ENCODE peak calls at places on chromosomes 5 and 9, in seven cellular contexts. R is cardiac fibroblast; W is CD8-positive, alpha-beta memory T cell; B is IMR-90; A is cardiac muscle cell; O is HL-60; H is A549. X is an unnamed sample.

GRCh38 chr9:132410642-132411041 is 631 bp downstream of the CFAP77 start:
- DNase-seq in R (no peak), W (peak; percentile 25), B (no peak), A (no peak), O (no peak), H (no peak), X (no peak)

GRCh38 chr5:113000466-113000865 is 23.9 kb downstream of the DCP2 start:
- DNase-seq in R (no peak), W (no peak), B (peak; percentile 73), A (no peak), O (no peak), H (no peak), X (no peak)

GRCh38 chr5:112492291-112492690 is 73.2 kb upstream of the EPB41L4A start:
- DNase-seq in R (peak; percentile 55), W (no peak), B (peak; percentile 23), A (peak; percentile 70), O (no peak), H (peak; percentile 66), X (peak; percentile 63)

GRCh38 chr5:149039501-149039900 is 23.4 kb downstream of the SH3TC2 start:
- DNase-seq in R (peak; percentile 42), W (no peak), B (no peak), A (peak; percentile 34), O (peak; percentile 66), H (no peak), X (no peak)

GRCh38 chr5:102959055-102959454 is 160.9 kb downstream of the GIN1 start:
- DNase-seq in R (peak; percentile 95), W (no peak), B (peak; percentile 95), A (peak; percentile 85), O (no peak), H (peak; percentile 59), X (peak; percentile 85)

GRCh38 chr5:55624841-55625602 is 87.1 kb downstream of the SLC38A9 start:
- DNase-seq in R (no peak), W (no peak), B (no peak), A (no peak), O (no peak), H (no peak), X (no peak)

GRCh38 chr9:114271556-114272510 is 51.1 kb upstream of the ORM1 start:
- DNase-seq in R (peak; percentile 49), W (no peak), B (peak; percentile 58), A (peak; percentile 75), O (no peak), H (peak; percentile 42), X (no peak)

GRCh38 chr9:2663886-2664674 is 42.5 kb downstream of the VLDLR start:
- DNase-seq in R (no peak), W (no peak), B (no peak), A (no peak), O (no peak), H (no peak), X (no peak)

GRCh38 chr9:127960410-127961165 is 20.2 kb downstream of the EEIG1 start:
- DNase-seq in R (no peak), W (no peak), B (no peak), A (no peak), O (no peak), H (no peak), X (no peak)

GRCh38 chr5:139752506-139753350 is 42.9 kb upstream of the PSD2 start:
- DNase-seq in R (no peak), W (no peak), B (peak; percentile 73), A (no peak), O (no peak), H (no peak), X (peak; percentile 43)

GRCh38 chr9:86329649-86330048 is 24.6 kb downstream of the TUT7 start:
- DNase-seq in R (no peak), W (no peak), B (peak; percentile 45), A (no peak), O (no peak), H (no peak), X (no peak)

GRCh38 chr5:164504141-164504772 is 998.8 kb downstream of the MAT2B start:
- DNase-seq in R (peak; percentile 83), W (no peak), B (peak; percentile 69), A (peak; percentile 80), O (no peak), H (peak; percentile 57), X (peak; percentile 30)

GRCh38 chr9:38404314-38404713 is 11.8 kb downstream of the ALDH1B1 start:
- DNase-seq in R (no peak), W (no peak), B (no peak), A (no peak), O (no peak), H (no peak), X (no peak)

GRCh38 chr9:116405321-116405720 is 251.7 kb downstream of the PAPPA start:
- DNase-seq in R (peak; percentile 55), W (no peak), B (no peak), A (no peak), O (no peak), H (no peak), X (no peak)

GRCh38 chr9:74570879-74571512 is 73.9 kb downstream of the RORB start:
- DNase-seq in R (peak; percentile 48), W (no peak), B (peak; percentile 40), A (peak; percentile 48), O (no peak), H (peak; percentile 31), X (peak; percentile 32)

GRCh38 chr9:70802206-70802605 is 319.2 kb downstream of the TRPM3 start:
- DNase-seq in R (peak; percentile 80), W (no peak), B (no peak), A (peak; percentile 80), O (no peak), H (no peak), X (peak; percentile 7)

GRCh38 chr5:35778259-35778769 is 78.4 kb upstream of the IL7R start:
- DNase-seq in R (no peak), W (no peak), B (no peak), A (no peak), O (no peak), H (no peak), X (no peak)

GRCh38 chr5:128305341-128305740 is 221.8 kb downstream of the SLC12A2 start:
- DNase-seq in R (no peak), W (no peak), B (peak; percentile 7), A (no peak), O (no peak), H (no peak), X (no peak)

GRCh38 chr5:45491368-45491767 is 204.8 kb downstream of the HCN1 start:
- DNase-seq in R (no peak), W (no peak), B (no peak), A (no peak), O (no peak), H (no peak), X (no peak)

GRCh38 chr5:41186143-41186542 is 27.2 kb downstream of the C6 start:
- DNase-seq in R (no peak), W (no peak), B (peak; percentile 7), A (no peak), O (no peak), H (no peak), X (no peak)

GRCh38 chr9:109421034-109421700 is 76.9 kb downstream of the PTPN3 start:
- DNase-seq in R (no peak), W (no peak), B (no peak), A (no peak), O (no peak), H (no peak), X (no peak)

GRCh38 chr9:109417585-109418544 is 80.2 kb downstream of the PTPN3 start:
- DNase-seq in R (no peak), W (no peak), B (no peak), A (no peak), O (no peak), H (no peak), X (no peak)

GRCh38 chr9:109417054-109417453 is 81.1 kb downstream of the PTPN3 start:
- DNase-seq in R (no peak), W (no peak), B (peak; percentile 10), A (no peak), O (no peak), H (no peak), X (no peak)

GRCh38 chr9:109418827-109419226 is 79.3 kb downstream of the PTPN3 start:
- DNase-seq in R (no peak), W (no peak), B (no peak), A (no peak), O (no peak), H (no peak), X (no peak)

GRCh38 chr9:109419531-109419930 is 78.6 kb downstream of the PTPN3 start:
- DNase-seq in R (no peak), W (no peak), B (no peak), A (no peak), O (no peak), H (no peak), X (no peak)
- H3K4me3 ChIP-seq in R (no peak overlapping the region), W (no peak overlapping the region), B (no peak overlapping the region), A (no peak overlapping the region), O (no peak overlapping the region), H (no peak overlapping the region), X (no peak overlapping the region)

DNA sequence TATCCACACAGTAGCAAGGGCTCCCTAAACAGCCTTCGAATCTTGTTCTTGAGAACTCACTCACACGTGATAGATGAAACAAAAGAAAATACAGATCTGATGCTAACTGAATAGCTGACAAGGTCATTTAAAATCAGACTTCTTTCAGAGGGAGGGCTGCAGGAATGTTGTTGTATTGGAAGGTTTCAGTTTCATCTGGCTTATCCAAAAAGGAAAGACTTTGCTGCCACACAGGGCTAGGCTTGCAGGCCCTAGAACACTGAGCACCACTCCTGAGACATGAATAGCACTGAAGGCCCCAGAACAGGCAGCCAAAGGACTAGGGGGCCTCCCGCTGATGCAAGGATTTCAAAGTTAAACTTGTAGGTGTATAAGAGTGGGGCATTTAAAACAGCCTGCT is 3.1 kb downstream of the CD180 start:
- DNase-seq in R (no peak), W (no peak), B (no peak), A (no peak), O (no peak), H (no peak), X (no peak)
- H3K4me3 ChIP-seq in R (no peak overlapping the region), W (no peak overlapping the region), B (no peak overlapping the region), A (no peak overlapping the region), O (no peak overlapping the region), H (no peak overlapping the region), X (no peak overlapping the region)

GRCh38 chr5:126614189-126614588 is 13.4 kb downstream of the PHAX start:
- DNase-seq in R (no peak), W (no peak), B (no peak), A (no peak), O (no peak), H (no peak), X (no peak)
- H3K4me3 ChIP-seq in R (no peak overlapping the region), W (no peak overlapping the region), B (no peak overlapping the region), A (no peak overlapping the region), O (no peak overlapping the region), H (no peak overlapping the region), X (no peak overlapping the region)

DNA sequence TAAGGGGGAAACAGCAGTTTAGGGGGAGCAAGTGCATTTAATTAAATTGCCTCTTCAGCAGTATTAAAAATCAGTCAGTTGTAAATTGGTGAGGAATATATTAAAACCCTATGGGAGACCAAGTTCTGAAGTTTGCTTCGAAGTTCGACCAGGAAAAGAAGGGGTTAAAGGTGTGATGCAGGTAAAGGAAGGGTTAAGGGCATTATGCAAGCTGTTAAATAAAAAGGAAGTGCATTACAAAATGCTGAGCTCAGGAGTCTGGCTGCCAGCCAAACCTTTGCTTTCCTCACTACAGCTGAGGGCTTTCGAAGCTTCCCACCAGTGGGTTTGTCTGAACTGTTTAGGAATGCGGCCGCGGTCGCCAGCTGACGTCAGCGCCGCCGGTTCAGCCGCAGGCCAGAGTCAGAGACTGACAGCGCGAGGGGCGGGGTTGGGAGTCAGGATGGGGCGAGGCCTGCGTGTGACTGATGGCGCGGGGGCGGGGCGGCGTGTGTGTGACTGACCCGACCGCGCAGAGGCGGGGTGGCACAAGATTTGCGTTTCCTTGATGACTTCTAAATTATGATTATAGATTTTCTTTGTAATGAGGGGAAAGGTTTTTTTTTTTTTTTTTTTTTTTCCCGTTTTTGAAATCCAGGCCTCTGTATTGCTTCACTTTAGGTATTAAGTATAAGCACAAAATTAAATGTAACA is 76.6 kb downstream of the ZSWIM6 start:
- DNase-seq in R (peak; percentile 100), W (peak; percentile 98), B (peak; percentile 99), A (peak; percentile 100), O (peak; percentile 83), H (peak; percentile 100), X (peak; percentile 100)
- H3K4me3 ChIP-seq in R (peak overlapping the region; percentile 16), W (peak overlapping the region; percentile 36), B (no peak overlapping the region), A (peak overlapping the region; percentile 3), O (no peak overlapping the region), H (peak overlapping the region; percentile 30), X (peak overlapping the region; percentile 1)

X was measured in brain microvascular endothelial cell.